ENCODE peak calls at places on chromosomes 3 and 15, in four cellular contexts. N, F, R and G are unnamed samples.

GRCh38 chr15:52351206-52351907 is 55.8 kb upstream of the MYO5C start:
- DNase-seq in R (peak; percentile 60), F (no peak), N (no peak), G (no peak)

GRCh38 chr15:62107561-62108110 is 40.9 kb downstream of the C2CD4A start:
- DNase-seq in F (no peak), N (no peak), R (no peak), G (no peak)

GRCh38 chr3:143601738-143602480 is 246.4 kb downstream of the SLC9A9 start:
- DNase-seq in N (no peak), F (no peak), R (no peak), G (peak; percentile 15)

GRCh38 chr3:99648091-99648490 is 9.7 kb downstream of the COL8A1 start:
- DNase-seq in F (no peak), R (no peak), N (no peak), G (no peak)

GRCh38 chr3:152299243-152299976 is 30.7 kb downstream of the MBNL1 start:
- DNase-seq in F (no peak), N (no peak), R (no peak), G (no peak)

GRCh38 chr3:174498638-174499037 is 360.5 kb upstream of the NAALADL2 start:
- DNase-seq in R (no peak), N (no peak), F (no peak), G (no peak)

GRCh38 chr3:74149466-74149865 is 465.0 kb downstream of the CNTN3 start:
- DNase-seq in F (no peak), R (no peak), N (no peak), G (no peak)

GRCh38 chr3:151538706-151539403 is 78.0 kb upstream of the IGSF10 start:
- DNase-seq in R (peak; percentile 75), N (no peak), F (no peak), G (peak; percentile 10)

GRCh38 chr3:139794469-139795265 is 116.9 kb upstream of the NMNAT3 start:
- DNase-seq in F (no peak), R (no peak), N (no peak), G (no peak)

GRCh38 chr3:179260949-179261765 is 10.2 kb upstream of the KCNMB3 start:
- DNase-seq in F (peak; percentile 36), R (peak; percentile 32), N (peak; percentile 84), G (peak; percentile 83)

GRCh38 chr15:98955331-98955730 is 52.3 kb downstream of the PGPEP1L start:
- DNase-seq in F (no peak), R (peak; percentile 61), N (no peak), G (peak; percentile 60)